ENCODE peak calls at places on chromosomes 4 and X, in eight cellular contexts. Z is body of pancreas, W is A549, Y is tibial nerve, F is IMR-90, H is transverse colon, K is uterus, N is spleen. D is an unnamed sample.

GRCh38 chr4:14345356-14345775 is 656.9 kb upstream of the CPEB2 start:
- DNase-seq in Z (no peak), W (no peak), Y (no peak), F (peak; percentile 66), H (no peak), K (no peak), N (no peak), D (no peak)

GRCh38 chr4:98890698-98891097 is 38.2 kb downstream of the EIF4E start:
- DNase-seq in Z (no peak), W (no peak), Y (no peak), F (no peak), H (no peak), K (no peak), N (no peak), D (no peak)

GRCh38 chrX:69493193-69493592 is 10.9 kb upstream of the NALF2 start:
- DNase-seq in Z (peak; percentile 56), W (peak; percentile 35), Y (no peak), F (no peak), H (peak; percentile 22), K (no peak), N (no peak), D (peak; percentile 36)

GRCh38 chrX:9873952-9874351 is 87.7 kb downstream of the SHROOM2 start:
- DNase-seq in Z (peak; percentile 16), W (peak; percentile 44), Y (no peak), F (peak; percentile 49), H (peak; percentile 30), K (no peak), N (no peak), D (peak; percentile 9)

GRCh38 chr4:72779256-72779655 is 210.2 kb upstream of the ADAMTS3 start:
- DNase-seq in Z (no peak), W (no peak), Y (no peak), F (no peak), H (no peak), K (no peak), N (no peak), D (no peak)

GRCh38 chr4:108224628-108225053 is 55.9 kb upstream of the LEF1 start:
- DNase-seq in Z (peak; percentile 17), W (no peak), Y (no peak), F (peak; percentile 13), H (no peak), K (no peak), N (no peak), D (no peak)

GRCh38 chr4:168711197-168712120 is 214.6 kb downstream of the PALLD start:
- DNase-seq in Z (no peak), W (no peak), Y (no peak), F (peak; percentile 44), H (no peak), K (peak; percentile 46), N (no peak), D (peak; percentile 34)

GRCh38 chr4:80374180-80374579 is 38.6 kb downstream of the CFAP299 start:
- DNase-seq in Z (no peak), W (no peak), Y (no peak), F (no peak), H (no peak), K (no peak), N (no peak), D (no peak)

GRCh38 chr4:55173580-55173979 is 48.2 kb upstream of the KDR start:
- DNase-seq in Z (no peak), W (no peak), Y (no peak), F (peak; percentile 78), H (no peak), K (no peak), N (no peak), D (no peak)

GRCh38 chr4:7763106-7763505 is 176.6 kb downstream of the AFAP1 start:
- DNase-seq in Z (no peak), W (no peak), Y (no peak), F (no peak), H (no peak), K (no peak), N (peak; percentile 67), D (no peak)

GRCh38 chrX:56228914-56229313 is 3.2 kb upstream of the KLF8 start:
- DNase-seq in Z (no peak), W (no peak), Y (no peak), F (no peak), H (peak; percentile 41), K (no peak), N (no peak), D (no peak)

GRCh38 chr4:100826808-100827548 is 309.2 kb upstream of the EMCN start:
- DNase-seq in Z (no peak), W (no peak), Y (no peak), F (no peak), H (no peak), K (no peak), N (no peak), D (no peak)

GRCh38 chrX:125132274-125132673 is 187.4 kb upstream of the TEX13C start:
- DNase-seq in Z (no peak), W (peak; percentile 3), Y (no peak), F (peak; percentile 0), H (no peak), K (no peak), N (no peak), D (no peak)

GRCh38 chr4:181957088-181957487 is 286.1 kb upstream of the TENM3 start:
- DNase-seq in Z (peak; percentile 20), W (no peak), Y (no peak), F (peak; percentile 78), H (no peak), K (no peak), N (no peak), D (peak; percentile 86)

GRCh38 chr4:78357122-78357521 is 194.4 kb upstream of the ANXA3 start:
- DNase-seq in Z (no peak), W (no peak), Y (no peak), F (no peak), H (no peak), K (no peak), N (no peak), D (no peak)

GRCh38 chr4:87947381-87948160 is 27.9 kb upstream of the SPP1 start:
- DNase-seq in Z (no peak), W (no peak), Y (no peak), F (no peak), H (no peak), K (no peak), N (no peak), D (no peak)

GRCh38 chr4:110533940-110534339 is 58.0 kb downstream of the ENPEP start:
- DNase-seq in Z (no peak), W (peak; percentile 39), Y (no peak), F (peak; percentile 98), H (no peak), K (no peak), N (no peak), D (no peak)

DNA sequence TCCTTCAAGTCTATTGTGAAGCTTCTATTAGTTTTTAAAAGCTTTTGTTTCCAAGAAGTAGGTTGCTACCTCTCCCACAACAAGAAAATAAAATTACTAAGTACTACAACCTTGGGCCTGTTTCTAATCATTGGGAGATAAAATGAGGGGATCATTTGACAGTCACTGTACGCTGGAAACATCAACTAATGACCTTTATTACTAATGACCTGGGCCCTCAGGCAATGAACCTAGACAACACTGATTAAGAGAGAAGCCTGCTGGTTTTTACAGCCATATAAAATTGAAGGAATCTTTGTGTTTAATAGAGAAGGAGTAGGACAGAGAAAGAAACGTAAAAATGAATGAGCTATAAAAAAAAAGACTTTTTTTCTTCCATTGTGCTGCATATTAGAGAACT is 1000.9 kb downstream of the STPG2 start:
- DNase-seq in Z (no peak), W (no peak), Y (no peak), F (no peak), H (no peak), K (no peak), N (no peak), D (no peak)
- H3K4me3 ChIP-seq in Z (no peak overlapping the region), W (no peak overlapping the region), Y (no peak overlapping the region), F (no peak overlapping the region), H (no peak overlapping the region), K (no peak overlapping the region), N (no peak overlapping the region), D (no peak overlapping the region)

GRCh38 chr4:10096201-10096975 is 20.2 kb downstream of the WDR1 start:
- DNase-seq in Z (no peak), W (peak; percentile 47), Y (peak; percentile 40), F (peak; percentile 94), H (peak; percentile 70), K (peak; percentile 60), N (peak; percentile 90), D (no peak)
- TF ChIP-seq POLR2A in Z (no peak), W (no peak), Y (no peak), F (no peak), H (no peak), K (no peak), N (no peak), D (no peak)

GRCh38 chr4:185654311-185654710 is 119.0 kb upstream of the PDLIM3 start:
- DNase-seq in Z (no peak), W (no peak), Y (no peak), F (no peak), H (no peak), K (no peak), N (no peak), D (no peak)

GRCh38 chr4:185654965-185655554 is 119.8 kb upstream of the PDLIM3 start:
- DNase-seq in Z (no peak), W (no peak), Y (no peak), F (no peak), H (no peak), K (no peak), N (no peak), D (peak; percentile 50)

GRCh38 chr4:185648631-185649030 is 113.3 kb upstream of the PDLIM3 start:
- DNase-seq in Z (no peak), W (no peak), Y (no peak), F (no peak), H (no peak), K (no peak), N (no peak), D (no peak)

GRCh38 chr4:185651137-185651677 is 115.9 kb upstream of the PDLIM3 start:
- DNase-seq in Z (peak; percentile 31), W (no peak), Y (no peak), F (no peak), H (no peak), K (no peak), N (no peak), D (no peak)

DNA sequence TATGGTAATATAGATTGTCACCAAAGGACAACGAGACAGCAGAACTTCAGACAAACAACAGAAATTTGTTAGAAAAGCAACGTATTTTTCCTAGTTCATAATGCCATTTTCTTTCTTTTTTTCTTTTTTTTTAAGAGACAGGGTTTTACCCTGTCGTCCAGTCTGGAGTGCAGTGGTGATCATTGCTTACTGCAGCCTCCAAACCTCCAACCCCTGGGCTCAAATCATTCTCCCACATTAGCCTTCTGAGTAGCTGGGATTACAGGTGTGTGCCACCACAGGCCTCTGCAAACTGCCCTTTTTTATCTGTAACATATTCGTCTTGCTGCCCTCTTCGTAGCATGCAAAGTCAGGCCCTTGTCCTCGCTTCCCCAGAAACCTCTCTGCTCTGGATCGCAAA is 116.5 kb upstream of the PDLIM3 start:
- DNase-seq in Z (no peak), W (no peak), Y (no peak), F (no peak), H (no peak), K (no peak), N (no peak), D (no peak)
- H3K4me3 ChIP-seq in Z (no peak overlapping the region), W (no peak overlapping the region), Y (no peak overlapping the region), F (no peak overlapping the region), H (no peak overlapping the region), K (no peak overlapping the region), N (no peak overlapping the region), D (no peak overlapping the region)

DNA sequence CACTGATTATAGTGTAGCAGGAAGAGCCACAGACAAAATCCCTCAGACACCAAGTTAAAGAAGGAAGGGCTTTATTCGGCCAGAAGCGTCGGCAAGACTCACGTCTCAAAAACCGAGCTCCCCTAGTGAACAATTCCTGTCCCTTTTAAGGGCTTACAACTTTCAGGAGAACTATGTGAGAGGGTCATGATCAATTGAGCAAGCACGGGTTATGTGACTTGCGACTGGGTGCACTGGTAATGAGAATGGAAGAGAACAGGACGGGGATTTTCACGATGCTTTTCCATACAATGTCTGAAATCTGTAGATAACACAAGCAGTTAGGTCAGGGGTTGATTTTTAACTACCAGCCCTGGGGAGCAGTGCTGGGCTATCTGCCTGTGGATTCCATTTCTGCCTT is 116.7 kb downstream of the MFAP3L start:
- DNase-seq in Z (no peak), W (no peak), Y (no peak), F (no peak), H (no peak), K (no peak), N (no peak), D (no peak)
- TF ChIP-seq POLR2A in Z (no peak), W (no peak), Y (no peak), F (no peak), H (no peak), K (no peak), N (no peak), D (no peak)